ENCODE peak calls at places on chromosome 3, in four cellular contexts. P is GM20000, I is cardiac fibroblast, Z is uterus. N is an unnamed sample.

GRCh38 chr3:24343084-24343783 is 151.4 kb downstream of the THRB start:
- DNase-seq in I (peak), P (no peak), Z (no peak), N (no peak)

GRCh38 chr3:127747751-127748521 is 74.4 kb downstream of the MGLL start:
- DNase-seq in Z (peak), I (peak), P (no peak), N (no peak)

GRCh38 chr3:155332668-155333160 is 39.2 kb upstream of the STRIT1 start:
- DNase-seq in I (no peak), Z (no peak), P (no peak), N (no peak)

GRCh38 chr3:58041826-58042324 is 33.7 kb downstream of the FLNB start:
- DNase-seq in I (peak), P (peak), Z (no peak), N (peak)

GRCh38 chr3:34260266-34260990 is 462.0 kb downstream of the PDCD6IP start:
- DNase-seq in I (peak), Z (peak), P (peak), N (peak)

GRCh38 chr3:72011495-72011894 is 226.5 kb upstream of the PROK2 start:
- DNase-seq in Z (no peak), P (no peak), I (peak), N (no peak)

GRCh38 chr3:22089284-22089683 is 338.3 kb upstream of the ZNF385D start:
- DNase-seq in Z (no peak), P (peak), I (peak), N (peak)

GRCh38 chr3:18443670-18444596 is 18.8 kb upstream of the SATB1 start:
- DNase-seq in P (peak), Z (no peak), I (no peak), N (peak)

GRCh38 chr3:89098964-89099585 is 8.3 kb upstream of the EPHA3 start:
- DNase-seq in I (peak), P (peak), Z (no peak), N (peak)

GRCh38 chr3:152320201-152320617 is 51.5 kb downstream of the MBNL1 start:
- DNase-seq in I (peak), P (no peak), Z (no peak), N (no peak)

GRCh38 chr3:8638994-8639393 is 5.6 kb downstream of the SSUH2 start:
- DNase-seq in I (peak), Z (peak), P (no peak), N (no peak)

GRCh38 chr3:195754141-195754540 is 33.4 kb downstream of the MUC20 start:
- DNase-seq in P (no peak), Z (no peak), I (no peak), N (no peak)

GRCh38 chr3:138914870-138915502 is 32.0 kb downstream of the FOXL2 start:
- DNase-seq in I (no peak), P (peak), Z (no peak), N (no peak)

GRCh38 chr3:155231792-155232191 is 61.7 kb downstream of the STRIT1 start:
- DNase-seq in Z (no peak), I (no peak), P (no peak), N (no peak)

GRCh38 chr3:99418209-99418635 is 220.2 kb upstream of the COL8A1 start:
- DNase-seq in I (no peak), P (peak), Z (no peak), N (peak)

GRCh38 chr3:27644936-27645335 is 77.2 kb downstream of the EOMES start:
- DNase-seq in P (no peak), Z (no peak), I (no peak), N (no peak)

GRCh38 chr3:187139895-187140253 is 578 bp upstream of the RPL39L start:
- DNase-seq in Z (no peak), P (no peak), I (no peak), N (no peak)

GRCh38 chr3:98900265-98901031 is 1.0 kb downstream of the DCBLD2 start:
- DNase-seq in P (no peak), I (no peak), Z (no peak), N (no peak)

GRCh38 chr3:119690043-119690656 is 12.7 kb upstream of the CFAP91 start:
- DNase-seq in Z (no peak), I (peak), P (no peak), N (no peak)
- TF ChIP-seq CTCF in Z (no peak), I (peak), P (peak), N (peak)

GRCh38 chr3:52052831-52053306 is 3.5 kb downstream of the DUSP7 start:
- DNase-seq in I (peak), Z (peak), P (peak), N (peak)

GRCh38 chr3:52051444-52051843 is 4.9 kb downstream of the DUSP7 start:
- DNase-seq in Z (no peak), P (no peak), I (no peak), N (no peak)

GRCh38 chr3:52055537-52056351 is 627 bp downstream of the DUSP7 start:
- DNase-seq in I (peak), P (peak), Z (no peak), N (peak)

GRCh38 chr3:52054689-52055511 is 1.5 kb downstream of the DUSP7 start:
- DNase-seq in Z (no peak), P (no peak), I (no peak), N (no peak)

DNA sequence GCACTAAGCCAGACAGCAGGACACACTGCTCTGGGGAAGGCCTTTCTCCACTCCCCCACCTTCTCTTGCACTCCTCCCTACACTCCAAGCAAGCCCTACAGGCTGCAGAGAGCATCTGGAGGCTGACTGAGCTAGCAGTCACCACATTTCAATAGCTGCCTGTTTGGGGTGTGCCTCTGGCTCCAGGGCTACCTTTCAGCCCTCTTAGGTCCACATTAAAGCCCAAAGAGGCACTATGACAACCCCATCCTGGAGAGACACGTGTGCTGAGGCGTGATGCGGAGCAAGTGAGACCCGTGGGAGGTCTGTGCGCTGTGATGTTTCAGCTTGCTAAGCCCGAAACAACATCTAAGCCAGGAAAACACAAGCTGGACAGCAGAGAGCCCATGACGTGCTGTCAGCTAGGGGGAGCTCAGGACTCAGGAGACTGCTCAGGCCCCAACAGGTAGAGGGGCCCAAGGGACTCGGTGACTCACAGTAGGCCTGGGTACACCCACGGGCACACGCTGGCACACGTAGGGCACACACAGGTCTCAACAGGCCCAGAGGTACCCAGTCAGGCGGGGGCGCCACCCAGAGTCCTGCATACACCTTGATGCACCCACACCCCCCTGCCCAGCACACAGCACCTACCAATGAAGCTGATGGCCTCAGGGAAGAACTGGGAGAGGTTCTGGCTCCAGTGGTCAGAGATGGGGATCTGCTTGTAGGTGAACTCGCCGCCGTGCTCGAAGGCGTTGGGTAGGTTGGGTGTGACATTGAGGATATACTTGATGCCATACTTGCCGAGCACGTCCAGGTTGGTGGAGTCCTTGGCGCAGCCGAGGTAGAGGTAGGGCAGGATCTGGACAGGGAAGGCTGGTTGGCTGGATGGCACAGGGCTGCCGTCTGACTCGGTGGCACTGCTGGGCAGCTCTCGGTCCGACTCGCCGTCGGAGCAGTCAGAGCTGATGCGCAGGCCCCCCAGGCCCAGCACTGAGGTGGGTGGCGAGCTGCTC is 2.8 kb downstream of the DUSP7 start:
- DNase-seq in P (peak), Z (peak), I (peak), N (peak)
- TF ChIP-seq CTCF in P (peak), Z (peak), I (peak), N (peak)

GRCh38 chr3:117545484-117545883 is 835.9 kb downstream of the TUSC7 start:
- DNase-seq in Z (no peak), P (no peak), I (no peak), N (no peak)
- TF ChIP-seq CTCF in Z (no peak), P (no peak), I (no peak), N (no peak)

GRCh38 chr3:45211466-45212094 is 14.5 kb downstream of the TMEM158 start:
- DNase-seq in I (peak), Z (peak), P (no peak), N (no peak)

GRCh38 chr3:45216210-45216609 is 9.9 kb downstream of the TMEM158 start:
- DNase-seq in Z (no peak), I (no peak), P (no peak), N (no peak)

GRCh38 chr3:45212095-45212468 is 14.0 kb downstream of the TMEM158 start:
- DNase-seq in P (no peak), Z (peak), I (no peak), N (no peak)

GRCh38 chr3:45215466-45215865 is 10.6 kb downstream of the TMEM158 start:
- DNase-seq in I (no peak), P (no peak), Z (no peak), N (no peak)

GRCh38 chr3:45214061-45214680 is 11.9 kb downstream of the TMEM158 start:
- DNase-seq in I (no peak), P (no peak), Z (no peak), N (no peak)
- TF ChIP-seq CTCF in I (no peak), P (no peak), Z (no peak), N (no peak)

N was measured in GM13977.